ENCODE peak calls at places on chromosomes 5 and 9, in seven cellular contexts. I, O, G, N, W, A and M are unnamed samples.

GRCh38 chr9:114404531-114404930 is 16.7 kb upstream of the AKNA start:
- DNase-seq in I (no peak), O (peak), G (no peak), N (no peak), W (no peak), A (no peak), M (no peak)

GRCh38 chr5:119814655-119815054 is 185.3 kb downstream of the FAM170A start:
- DNase-seq in I (no peak), O (no peak), G (no peak), N (no peak), W (no peak), A (no peak), M (no peak)

GRCh38 chr5:168920019-168920813 is 341.0 kb upstream of the PANK3 start:
- DNase-seq in I (no peak), O (no peak), G (no peak), N (no peak), W (no peak), A (no peak), M (no peak)

GRCh38 chr5:142017832-142018427 is 5.1 kb upstream of the GNPDA1 start:
- DNase-seq in I (no peak), O (no peak), G (no peak), N (peak), W (no peak), A (no peak), M (no peak)

GRCh38 chr5:62284946-62285891 is 20.8 kb upstream of the KIF2A start:
- DNase-seq in I (no peak), O (no peak), G (no peak), N (no peak), W (no peak), A (no peak), M (no peak)

GRCh38 chr9:34463098-34463900 is 4.7 kb downstream of the DNAI1 start:
- DNase-seq in I (no peak), O (no peak), G (no peak), N (peak), W (no peak), A (no peak), M (no peak)

GRCh38 chr5:472076-472655 is 29.2 kb downstream of the EXOC3 start:
- DNase-seq in I (no peak), O (peak), G (no peak), N (no peak), W (no peak), A (peak), M (peak)

GRCh38 chr5:124980174-124980941 is 233.9 kb upstream of the ZNF608 start:
- DNase-seq in I (no peak), O (no peak), G (no peak), N (no peak), W (peak), A (no peak), M (no peak)

GRCh38 chr5:170522211-170523128 is 18.6 kb downstream of the KCNIP1 start:
- DNase-seq in I (no peak), O (no peak), G (peak), N (peak), W (no peak), A (no peak), M (no peak)

GRCh38 chr5:108763222-108763864 is 15.6 kb downstream of the FER start:
- DNase-seq in I (no peak), O (no peak), G (no peak), N (no peak), W (no peak), A (no peak), M (no peak)